ENCODE peak calls at places on chromosome 1, in seven cellular contexts. Z, K, F, Y, D, X and E are unnamed samples.

GRCh38 chr1:30982937-30983336 is 74.4 kb upstream of the SDC3 start:
- DNase-seq in Z (no peak), D (no peak), X (no peak), K (no peak), F (no peak), Y (no peak), E (no peak)

GRCh38 chr1:232635778-232636356 is 5.9 kb upstream of the SIPA1L2 start:
- DNase-seq in F (no peak), D (peak; percentile 37), K (no peak), Y (no peak), X (peak; percentile 71), Z (no peak), E (peak; percentile 52)

GRCh38 chr1:53964109-53964508 is 18.0 kb downstream of the LRRC42 start:
- DNase-seq in Y (no peak), K (no peak), X (no peak), Z (no peak), F (no peak), D (no peak), E (no peak)

GRCh38 chr1:72827285-72827684 is 544.9 kb upstream of the NEGR1 start:
- DNase-seq in Y (no peak), Z (no peak), K (peak; percentile 22), X (peak; percentile 28), F (no peak), D (no peak), E (no peak)

GRCh38 chr1:159172599-159173291 is 1.3 kb downstream of the CADM3 start:
- DNase-seq in Y (no peak), D (no peak), K (no peak), X (no peak), Z (no peak), F (no peak), E (no peak)

GRCh38 chr1:197799271-197799670 is 24.0 kb upstream of the DENND1B start:
- DNase-seq in Z (no peak), D (no peak), F (no peak), X (peak; percentile 76), K (no peak), Y (no peak), E (no peak)

GRCh38 chr1:231550448-231550781 is 21.9 kb downstream of the TSNAX start:
- DNase-seq in K (no peak), Y (peak; percentile 18), D (peak; percentile 6), Z (peak; percentile 8), F (no peak), X (peak; percentile 23), E (no peak)

GRCh38 chr1:27887215-27888035 is 15.1 kb downstream of the THEMIS2 start:
- DNase-seq in X (no peak), D (no peak), Z (no peak), F (no peak), Y (peak; percentile 35), K (no peak), E (no peak)

GRCh38 chr1:46601257-46602007 is 2.6 kb downstream of the MKNK1 start:
- DNase-seq in Y (no peak), Z (no peak), F (no peak), X (no peak), K (no peak), D (no peak), E (no peak)

GRCh38 chr1:236011641-236012040 is 53.2 kb downstream of the NID1 start:
- DNase-seq in X (no peak), D (no peak), K (no peak), Z (no peak), F (no peak), Y (no peak), E (no peak)

GRCh38 chr1:153728305-153729066 is 636 bp downstream of the INTS3 start:
- DNase-seq in Z (peak; percentile 28), K (no peak), Y (peak; percentile 36), X (peak; percentile 42), F (no peak), D (peak; percentile 63), E (no peak)

GRCh38 chr1:34164510-34165381 is at the start of gene CSMD2:
- DNase-seq in Y (no peak), K (no peak), Z (no peak), X (peak; percentile 44), F (no peak), D (peak; percentile 55), E (no peak)

GRCh38 chr1:210827481-210827880 is 306.5 kb downstream of the KCNH1 start:
- DNase-seq in Z (no peak), D (no peak), X (no peak), F (no peak), K (no peak), Y (no peak), E (no peak)

GRCh38 chr1:74012583-74012982 is 185.4 kb downstream of the LRRIQ3 start:
- DNase-seq in F (no peak), Y (no peak), X (no peak), K (no peak), D (no peak), Z (no peak), E (no peak)